ENCODE peak calls at places on chromosomes 5 and 9, in nine cellular contexts. C is colonic mucosa, L is prostate gland, W is Caco-2, K is mucosa of descending colon, R is stomach, F is upper lobe of right lung, X is right lobe of liver, P is psoas muscle. I is an unnamed sample.

GRCh38 chr5:103498211-103498610 is 64.4 kb downstream of the NUDT12 start:
- DNase-seq in C (no peak), W (no peak), X (no peak), L (no peak), K (no peak), R (no peak), F (no peak), P (no peak), I (no peak)

GRCh38 chr5:9316733-9317132 is 229.1 kb downstream of the SEMA5A start:
- DNase-seq in X (no peak), R (no peak), L (no peak), K (no peak), P (no peak), W (peak; percentile 34), C (no peak), F (no peak), I (no peak)

GRCh38 chr9:114655689-114656088 is 1.9 kb downstream of the TEX53 start:
- DNase-seq in P (no peak), C (no peak), F (no peak), W (no peak), R (no peak), L (no peak), K (no peak), X (no peak), I (no peak)

GRCh38 chr9:27351438-27351837 is 54.5 kb upstream of the EQTN start:
- DNase-seq in R (no peak), F (no peak), C (no peak), L (no peak), X (no peak), P (peak; percentile 47), K (no peak), W (no peak), I (peak; percentile 52)

GRCh38 chr5:93062548-93062947 is 518.5 kb downstream of the NR2F1-AS1 start:
- DNase-seq in F (no peak), W (peak; percentile 22), L (no peak), K (no peak), R (no peak), X (no peak), C (no peak), P (no peak), I (no peak)

GRCh38 chr5:156295434-156295833 is 31.5 kb upstream of the SGCD start:
- DNase-seq in W (no peak), P (no peak), K (no peak), L (no peak), F (no peak), R (no peak), X (no peak), C (no peak), I (no peak)

GRCh38 chr5:110757118-110757729 is 18.4 kb downstream of the SLC25A46 start:
- DNase-seq in C (peak; percentile 20), P (no peak), L (no peak), F (no peak), R (no peak), X (no peak), K (no peak), W (peak; percentile 46), I (no peak)

GRCh38 chr5:71836084-71836483 is 117.0 kb downstream of the CARTPT start:
- DNase-seq in P (no peak), L (no peak), R (no peak), W (no peak), C (no peak), K (no peak), X (no peak), F (no peak), I (no peak)

GRCh38 chr9:3628239-3628638 is 102.4 kb upstream of the RFX3 start:
- DNase-seq in K (no peak), W (no peak), L (no peak), C (no peak), P (no peak), X (no peak), F (no peak), R (no peak), I (no peak)

GRCh38 chr5:168879929-168880328 is 300.8 kb upstream of the PANK3 start:
- DNase-seq in L (no peak), C (no peak), X (no peak), P (no peak), F (no peak), R (no peak), W (no peak), K (no peak), I (no peak)

GRCh38 chr5:89929834-89930233 is 479.7 kb downstream of the CETN3 start:
- DNase-seq in X (no peak), L (no peak), K (no peak), R (no peak), F (no peak), C (no peak), P (no peak), W (no peak), I (no peak)

GRCh38 chr5:126998201-126998631 is 32.1 kb downstream of the MARCHF3 start:
- DNase-seq in X (no peak), F (no peak), K (no peak), R (no peak), C (no peak), P (no peak), L (no peak), W (no peak), I (no peak)

GRCh38 chr9:86943223-86943870 is 4.0 kb downstream of the GAS1 start:
- DNase-seq in X (peak; percentile 65), F (no peak), L (no peak), R (peak; percentile 73), K (no peak), P (no peak), C (no peak), W (no peak), I (no peak)

GRCh38 chr5:137075163-137075970 is 423.8 kb downstream of the SPOCK1 start:
- DNase-seq in P (peak; percentile 34), C (peak; percentile 82), F (peak; percentile 83), L (peak; percentile 44), K (peak; percentile 83), X (peak; percentile 63), W (peak; percentile 82), R (peak; percentile 87), I (peak; percentile 36)

GRCh38 chr5:55821731-55822512 is 29.2 kb upstream of the IL31RA start:
- DNase-seq in X (peak; percentile 55), W (no peak), F (peak; percentile 70), L (no peak), P (peak; percentile 15), R (peak; percentile 35), C (no peak), K (no peak), I (no peak)

GRCh38 chr5:851076-851475 is 290 bp upstream of the ZDHHC11 start:
- DNase-seq in R (no peak), C (no peak), P (peak; percentile 7), F (peak; percentile 64), L (no peak), W (no peak), X (peak; percentile 41), K (no peak), I (no peak)

GRCh38 chr5:3384531-3384930 is 211.1 kb upstream of the IRX1 start:
- DNase-seq in K (no peak), R (no peak), L (no peak), X (no peak), C (no peak), W (no peak), F (no peak), P (no peak), I (no peak)

GRCh38 chr5:59238126-59238902 is 655.2 kb downstream of the PDE4D start:
- DNase-seq in K (no peak), P (no peak), R (no peak), L (no peak), F (no peak), C (no peak), X (no peak), W (no peak), I (no peak)

GRCh38 chr5:171757853-171758535 is 27.6 kb upstream of the SMIM23 start:
- DNase-seq in W (no peak), C (no peak), L (no peak), X (no peak), K (no peak), F (no peak), R (no peak), P (no peak), I (no peak)

GRCh38 chr9:34085581-34086500 is 37.2 kb upstream of the UBAP2 start:
- DNase-seq in K (no peak), R (no peak), X (peak; percentile 1), W (no peak), P (peak; percentile 17), F (no peak), C (no peak), L (no peak), I (no peak)

GRCh38 chr5:180315762-180316212 is 23.9 kb upstream of the MAPK9 start:
- DNase-seq in L (peak; percentile 21), X (peak; percentile 76), P (peak; percentile 67), W (peak; percentile 81), K (peak; percentile 84), C (peak; percentile 82), F (peak; percentile 89), R (peak; percentile 74), I (peak; percentile 63)

GRCh38 chr5:166165600-166165999 is 2125.8 kb upstream of the WWC1 start:
- DNase-seq in L (no peak), C (no peak), F (no peak), X (no peak), W (peak; percentile 19), R (no peak), P (no peak), K (no peak), I (no peak)

GRCh38 chr5:138568061-138568824 is 7.0 kb downstream of the HSPA9 start:
- DNase-seq in K (no peak), C (no peak), X (no peak), F (no peak), L (no peak), R (no peak), W (no peak), P (no peak), I (no peak)
- TF ChIP-seq CTCF in K (no peak), C (no peak), X (peak; percentile 10), F (no peak), L (no peak), R (no peak), W (no peak), P (no peak), I (no peak)

GRCh38 chr9:71890042-71890680 is 20.8 kb downstream of the ABHD17B start:
- DNase-seq in K (no peak), P (no peak), W (no peak), X (no peak), F (no peak), C (no peak), L (no peak), R (no peak), I (no peak)
- H3K4me1 ChIP-seq in K (peaks cover 2% of the 10 kb centered on the region), P (peaks cover 39% of the 10 kb centered on the region), W (no peaks in the 10 kb centered on the region), X (no peaks in the 10 kb centered on the region), F (peaks cover 5% of the 10 kb centered on the region), C (no peaks in the 10 kb centered on the region), L (no peaks in the 10 kb centered on the region), R (peaks cover 8% of the 10 kb centered on the region), I (peaks cover 39% of the 10 kb centered on the region)

DNA sequence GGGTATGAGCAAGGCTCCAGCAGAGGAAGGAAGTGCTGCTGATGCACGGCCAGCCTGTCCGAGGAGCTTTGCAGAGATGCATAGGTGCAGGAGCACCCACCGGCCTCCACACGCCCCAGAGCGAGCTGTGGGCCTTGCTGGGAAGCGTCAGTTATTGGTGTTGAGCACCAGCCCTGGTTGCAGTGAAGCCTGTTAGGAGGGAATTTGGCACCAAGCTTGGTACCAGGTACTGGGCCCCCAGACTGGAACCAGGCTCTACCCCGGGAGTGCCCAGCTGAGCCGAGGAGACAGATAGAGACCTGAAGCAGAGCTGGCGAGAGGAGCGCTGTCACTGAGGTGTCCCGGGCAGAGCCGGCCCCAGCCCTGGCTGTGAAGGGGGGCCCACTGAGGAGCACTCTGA is 5.2 kb downstream of the TCF7 start:
- DNase-seq in R (no peak), L (no peak), P (no peak), X (no peak), F (no peak), C (no peak), K (no peak), W (no peak), I (no peak)
- TF ChIP-seq CTCF in R (no peak), L (no peak), P (no peak), X (no peak), F (no peak), C (no peak), K (no peak), W (no peak), I (no peak)

GRCh38 chr5:150488519-150489357 is 19.2 kb upstream of the NDST1 start:
- DNase-seq in R (peak; percentile 76), C (no peak), K (no peak), W (no peak), P (peak; percentile 76), X (peak; percentile 83), F (peak; percentile 73), L (peak; percentile 26), I (peak; percentile 80)
- H3K4me1 ChIP-seq in R (peaks cover 76% of the 10 kb centered on the region), C (peaks cover 22% of the 10 kb centered on the region), K (peaks cover 22% of the 10 kb centered on the region), W (peaks cover 57% of the 10 kb centered on the region), P (peaks cover 68% of the 10 kb centered on the region), X (no peaks in the 10 kb centered on the region), F (peaks cover 63% of the 10 kb centered on the region), L (peaks cover 17% of the 10 kb centered on the region), I (peaks cover 85% of the 10 kb centered on the region)